ENCODE peak calls at places on chromosome 10, in nine cellular contexts. K is neuronal stem cell, H is fibroblast of lung, D is mammary epithelial cell, M is PC-3, F is IMR-90, C is H9, U is A549, E is GM23248. W is an unnamed sample.
A peak's percentile ranks its signal among the peaks of the same experiment; 100 is the strongest.

GRCh38 chr10:21509391-21510217 is 15.9 kb downstream of the SKIDA1 start:
- DNase-seq in H (no peak), F (no peak), M (no peak), K (no peak), D (no peak), E (peak; percentile 46), U (no peak), C (no peak), W (no peak)

GRCh38 chr10:51224610-51225230 is 150.4 kb downstream of the PRKG1 start:
- DNase-seq in D (no peak), F (peak; percentile 88), K (no peak), H (peak; percentile 94), M (no peak), U (no peak), C (no peak), E (peak; percentile 86), W (no peak)

GRCh38 chr10:75297021-75297599 is 61.4 kb upstream of the COMTD1 start:
- DNase-seq in C (no peak), D (peak; percentile 14), M (no peak), K (no peak), E (no peak), U (no peak), F (peak; percentile 31), H (no peak), W (no peak)

GRCh38 chr10:71421075-71421434 is 24.3 kb downstream of the CDH23 start:
- DNase-seq in H (no peak), K (no peak), E (no peak), D (no peak), M (no peak), U (no peak), F (no peak), C (no peak), W (no peak)

GRCh38 chr10:101287922-101288638 is 58.8 kb upstream of the LBX1 start:
- DNase-seq in H (peak; percentile 41), F (peak; percentile 20), C (peak; percentile 86), K (no peak), M (peak; percentile 16), D (no peak), U (peak; percentile 58), E (no peak), W (no peak)

GRCh38 chr10:49741108-49741995 is 20.8 kb downstream of the OGDHL start:
- DNase-seq in U (no peak), D (no peak), F (no peak), C (no peak), E (peak; percentile 14), K (no peak), H (peak; percentile 2), M (peak; percentile 29), W (no peak)

GRCh38 chr10:70052462-70053211 is at the start of gene MACROH2A2:
- DNase-seq in F (peak; percentile 66), D (peak; percentile 72), E (peak; percentile 74), H (peak; percentile 69), M (peak; percentile 85), C (peak; percentile 84), U (peak; percentile 73), K (peak; percentile 77), W (no peak)

GRCh38 chr10:71433116-71433982 is 36.6 kb downstream of the CDH23 start:
- DNase-seq in C (peak; percentile 15), D (no peak), K (no peak), U (no peak), F (no peak), E (no peak), H (no peak), M (no peak), W (no peak)

GRCh38 chr10:69893271-69893900 is 91.7 kb downstream of the COL13A1 start:
- DNase-seq in E (no peak), U (no peak), C (no peak), M (no peak), F (no peak), D (no peak), K (no peak), H (no peak), W (no peak)

GRCh38 chr10:121338206-121338991 is 259.8 kb downstream of the FGFR2 start:
- DNase-seq in D (no peak), H (no peak), F (no peak), M (no peak), K (no peak), U (no peak), E (no peak), C (no peak), W (no peak)

GRCh38 chr10:121332829-121333765 is 265.1 kb downstream of the FGFR2 start:
- DNase-seq in M (no peak), C (no peak), K (no peak), U (no peak), H (no peak), E (no peak), D (peak; percentile 84), F (no peak), W (no peak)

GRCh38 chr10:121337356-121337936 is 260.8 kb downstream of the FGFR2 start:
- DNase-seq in E (no peak), F (no peak), M (no peak), K (no peak), H (no peak), D (no peak), C (no peak), U (no peak), W (no peak)

GRCh38 chr10:121332353-121332752 is 265.9 kb downstream of the FGFR2 start:
- DNase-seq in E (no peak), K (no peak), C (no peak), U (no peak), M (no peak), H (no peak), F (no peak), D (no peak), W (no peak)

DNA sequence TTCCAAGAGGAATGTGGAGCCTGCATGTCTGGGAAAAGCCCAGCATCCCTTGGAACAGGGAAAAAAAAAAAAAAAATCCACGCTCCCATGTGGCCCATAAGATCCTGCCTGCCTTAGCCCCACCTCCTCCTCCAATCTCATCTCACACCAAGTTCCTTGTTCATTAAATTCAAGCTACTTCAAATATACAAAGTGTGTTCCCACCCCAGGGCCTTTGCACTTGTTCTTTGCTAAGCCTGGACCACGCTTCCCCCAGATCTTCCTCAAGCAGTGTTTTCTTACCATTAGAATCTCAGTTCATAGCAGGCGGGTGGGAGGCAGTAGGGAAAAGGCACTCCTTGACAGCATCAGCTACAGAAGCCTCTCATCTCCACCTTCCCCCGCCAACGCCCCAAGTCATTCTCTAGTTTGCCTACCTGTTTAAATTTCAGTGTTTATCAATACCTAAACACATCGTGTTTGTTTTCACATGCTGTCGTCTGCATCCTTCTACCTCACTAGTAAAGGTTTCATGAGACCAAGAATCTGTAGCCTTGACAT is 262.8 kb downstream of the FGFR2 start:
- DNase-seq in E (no peak), M (no peak), C (no peak), D (no peak), K (no peak), U (no peak), H (no peak), F (no peak), W (no peak)
- H3K4me2 ChIP-seq in E (no peak overlapping the region), M (no peak overlapping the region), C (no peak overlapping the region), D (no peak overlapping the region), K (no peak overlapping the region), U (no peak overlapping the region), H (no peak overlapping the region), F (no peak overlapping the region), W (no peak overlapping the region)

GRCh38 chr10:6067457-6067856 is 5.3 kb upstream of the IL2RA start:
- DNase-seq in K (no peak), D (no peak), H (no peak), M (no peak), E (no peak), F (no peak), C (no peak), U (no peak), W (no peak)
- H3K4me2 ChIP-seq in K (no peak overlapping the region), D (no peak overlapping the region), H (no peak overlapping the region), M (no peak overlapping the region), E (no peak overlapping the region), F (no peak overlapping the region), C (no peak overlapping the region), U (no peak overlapping the region), W (no peak overlapping the region)

GRCh38 chr10:58322072-58322834 is 12.6 kb upstream of the UBE2D1 start:
- DNase-seq in C (no peak), H (peak; percentile 59), D (peak; percentile 29), U (no peak), M (peak; percentile 37), F (peak; percentile 11), E (no peak), K (no peak), W (peak; percentile 39)

GRCh38 chr10:58328233-58328632 is 6.6 kb upstream of the UBE2D1 start:
- DNase-seq in D (no peak), C (no peak), H (no peak), F (no peak), K (no peak), E (no peak), M (no peak), U (no peak), W (no peak)

GRCh38 chr10:58330397-58330796 is 4.4 kb upstream of the UBE2D1 start:
- DNase-seq in E (no peak), K (no peak), D (no peak), M (no peak), F (no peak), H (no peak), C (no peak), U (no peak), W (no peak)

GRCh38 chr10:58322835-58323209 is 12.0 kb upstream of the UBE2D1 start:
- DNase-seq in K (no peak), H (no peak), D (no peak), M (no peak), U (no peak), E (no peak), F (no peak), C (no peak), W (no peak)

GRCh38 chr10:58326967-58327381 is 7.8 kb upstream of the UBE2D1 start:
- DNase-seq in C (peak; percentile 67), U (no peak), H (peak; percentile 52), M (no peak), D (no peak), F (peak; percentile 42), E (peak; percentile 90), K (no peak), W (no peak)
- H3K4me2 ChIP-seq in C (no peak overlapping the region), U (no peak overlapping the region), H (peak overlapping the region; percentile 52), M (no peak overlapping the region), D (no peak overlapping the region), F (no peak overlapping the region), E (peak overlapping the region; percentile 82), K (no peak overlapping the region), W (no peak overlapping the region)

GRCh38 chr10:6348091-6348862 is 145.5 kb downstream of the PFKFB3 start:
- DNase-seq in H (no peak), U (no peak), M (no peak), F (no peak), D (no peak), E (peak; percentile 64), C (no peak), K (no peak), W (peak; percentile 93)

GRCh38 chr10:6347391-6347951 is 144.7 kb downstream of the PFKFB3 start:
- DNase-seq in K (no peak), U (no peak), M (no peak), H (no peak), F (peak; percentile 7), C (no peak), E (peak; percentile 74), D (no peak), W (peak; percentile 46)

GRCh38 chr10:6351540-6351939 is 148.8 kb downstream of the PFKFB3 start:
- DNase-seq in C (no peak), F (no peak), D (no peak), U (no peak), K (no peak), H (no peak), E (no peak), M (no peak), W (no peak)

GRCh38 chr10:6350609-6351008 is 147.9 kb downstream of the PFKFB3 start:
- DNase-seq in C (no peak), F (no peak), U (no peak), M (no peak), K (no peak), D (no peak), E (no peak), H (no peak), W (no peak)

GRCh38 chr10:6349846-6350245 is 147.1 kb downstream of the PFKFB3 start:
- DNase-seq in C (no peak), H (no peak), F (no peak), K (no peak), U (no peak), M (no peak), E (no peak), D (no peak), W (no peak)
- H3K4me2 ChIP-seq in C (no peak overlapping the region), H (no peak overlapping the region), F (no peak overlapping the region), K (no peak overlapping the region), U (no peak overlapping the region), M (no peak overlapping the region), E (no peak overlapping the region), D (no peak overlapping the region), W (no peak overlapping the region)

W was measured in MM.1S.